ENCODE peak calls at places on chromosomes 12 and 14, in four cellular contexts. H, U, S and L are unnamed samples.

GRCh38 chr12:48924617-48925217 is 575 bp downstream of the FKBP11 start:
- DNase-seq in H (peak; percentile 12), U (peak; percentile 72), S (no peak), L (peak; percentile 34)

GRCh38 chr12:13897811-13898210 is 83.6 kb downstream of the GRIN2B start:
- DNase-seq in H (no peak), U (no peak), S (no peak), L (no peak)

GRCh38 chr14:23171251-23171975 is 12.0 kb downstream of the SLC7A8 start:
- DNase-seq in H (no peak), U (no peak), S (no peak), L (no peak)

GRCh38 chr14:99512571-99513182 is 31.5 kb downstream of the CCNK start:
- DNase-seq in H (no peak), U (no peak), S (no peak), L (no peak)

GRCh38 chr12:106195638-106196037 is 52.2 kb downstream of the CKAP4 start:
- DNase-seq in H (no peak), U (no peak), S (no peak), L (peak; percentile 77)

GRCh38 chr12:127230843-127231260 is 1036.1 kb upstream of the TMEM132C start:
- DNase-seq in H (no peak), U (no peak), S (peak; percentile 6), L (no peak)

GRCh38 chr14:67359319-67359774 is 257 bp downstream of the ATP6V1D start:
- DNase-seq in H (no peak), U (no peak), S (no peak), L (no peak)

GRCh38 chr14:61625171-61625570 is 70.1 kb upstream of the HIF1A start:
- DNase-seq in H (no peak), U (no peak), S (no peak), L (no peak)

GRCh38 chr12:3250576-3250975 is 173.4 kb downstream of the TSPAN9 start:
- DNase-seq in H (no peak), U (no peak), S (no peak), L (no peak)

GRCh38 chr12:112105891-112106290 is 2.7 kb downstream of the NAA25 start:
- DNase-seq in H (no peak), U (no peak), S (no peak), L (no peak)

GRCh38 chr12:89373772-89374572 is 21.7 kb upstream of the DUSP6 start:
- DNase-seq in H (no peak), U (no peak), S (peak; percentile 93), L (no peak)

GRCh38 chr12:94269316-94269999 is 121.1 kb downstream of the PLXNC1 start:
- DNase-seq in H (no peak), U (no peak), S (no peak), L (no peak)

GRCh38 chr12:92363295-92364146 is 217.9 kb upstream of the BTG1 start:
- DNase-seq in H (no peak), U (peak; percentile 51), S (peak; percentile 63), L (peak; percentile 56)

GRCh38 chr12:89947437-89948265 is 239.0 kb upstream of the ATP2B1 start:
- DNase-seq in H (no peak), U (no peak), S (peak; percentile 77), L (no peak)

GRCh38 chr14:68195126-68195525 is 375.5 kb downstream of the RAD51B start:
- DNase-seq in H (no peak), U (no peak), S (no peak), L (no peak)

GRCh38 chr14:39426605-39427004 is 5.6 kb downstream of the FBXO33 start:
- DNase-seq in H (no peak), U (no peak), S (peak; percentile 11), L (no peak)

GRCh38 chr12:79618848-79619404 is 71.8 kb downstream of the PAWR start:
- DNase-seq in H (no peak), U (no peak), S (no peak), L (no peak)

GRCh38 chr12:13390381-13390856 is 193.9 kb downstream of the EMP1 start:
- DNase-seq in H (peak; percentile 63), U (no peak), S (no peak), L (peak; percentile 85)

GRCh38 chr12:111360325-111360930 is 8.5 kb downstream of the PHETA1 start:
- DNase-seq in H (no peak), U (no peak), S (no peak), L (no peak)

GRCh38 chr14:58738189-58738836 is 100.6 kb downstream of the DACT1 start:
- DNase-seq in H (no peak), U (no peak), S (no peak), L (no peak)

GRCh38 chr14:99924379-99924778 is 131.2 kb downstream of the EML1 start:
- DNase-seq in H (no peak), U (no peak), S (no peak), L (no peak)

GRCh38 chr14:36217732-36218131 is 41.2 kb upstream of the PTCSC3 start:
- DNase-seq in H (no peak), U (no peak), S (no peak), L (no peak)

GRCh38 chr14:93879362-93879983 is 47.7 kb upstream of the FAM181A start:
- DNase-seq in H (no peak), U (no peak), S (no peak), L (no peak)

GRCh38 chr12:21296751-21297406 is 37.8 kb downstream of the SLCO1A2 start:
- DNase-seq in H (no peak), U (peak; percentile 2), S (peak; percentile 34), L (no peak)

GRCh38 chr12:109606261-109607028 is 32.9 kb downstream of the MVK start:
- DNase-seq in H (peak; percentile 44), U (no peak), S (no peak), L (no peak)

GRCh38 chr12:79897617-79898016 is 37.3 kb downstream of the PPP1R12A start:
- DNase-seq in H (no peak), U (no peak), S (peak; percentile 42), L (no peak)

GRCh38 chr14:75409425-75410205 is 18.2 kb upstream of the JDP2 start:
- DNase-seq in H (no peak), U (no peak), S (no peak), L (peak; percentile 64)

GRCh38 chr14:101126376-101127130 is 223.0 kb upstream of the RTL1 start:
- DNase-seq in H (no peak), U (no peak), S (no peak), L (no peak)